ENCODE peak calls at places on chromosomes 4 and X, in nine cellular contexts. One of them, this sample, is unnamed.

GRCh38 chrX:87578978-87579377 is 61.4 kb downstream of the KLHL4 start:
- DNase-seq in MM.1S: no peak
- DNase-seq in IMR-90: no peak
- DNase-seq in HCT116: no peak
- DNase-seq in mammary epithelial cell: no peak
- DNase-seq in fibroblast of lung: peak; percentile 21
- DNase-seq in neuronal stem cell: no peak
- DNase-seq in PC-3: peak; percentile 5
- DNase-seq in K562: no peak
- DNase-seq in this sample: no peak

GRCh38 chr4:152052431-152053057 is 291.7 kb upstream of the GATB start:
- DNase-seq in HCT116: no peak
- DNase-seq in PC-3: no peak
- DNase-seq in MM.1S: no peak
- DNase-seq in fibroblast of lung: peak; percentile 23
- DNase-seq in neuronal stem cell: no peak
- DNase-seq in IMR-90: peak; percentile 40
- DNase-seq in mammary epithelial cell: no peak
- DNase-seq in K562: no peak
- DNase-seq in this sample: no peak

GRCh38 chr4:76782837-76783236 is 115.1 kb downstream of the SOWAHB start:
- DNase-seq in mammary epithelial cell: peak; percentile 72
- DNase-seq in IMR-90: peak; percentile 85
- DNase-seq in PC-3: peak; percentile 67
- DNase-seq in neuronal stem cell: no peak
- DNase-seq in K562: no peak
- DNase-seq in HCT116: no peak
- DNase-seq in MM.1S: no peak
- DNase-seq in fibroblast of lung: peak; percentile 77
- DNase-seq in this sample: no peak

GRCh38 chr4:86358176-86358701 is 1.6 kb downstream of the MAPK10 start:
- DNase-seq in HCT116: no peak
- DNase-seq in neuronal stem cell: no peak
- DNase-seq in K562: no peak
- DNase-seq in fibroblast of lung: peak; percentile 70
- DNase-seq in PC-3: no peak
- DNase-seq in mammary epithelial cell: no peak
- DNase-seq in MM.1S: no peak
- DNase-seq in IMR-90: peak; percentile 47
- DNase-seq in this sample: peak; percentile 74

GRCh38 chrX:23797371-23798128 is 14.6 kb downstream of the SAT1 start:
- DNase-seq in IMR-90: no peak
- DNase-seq in HCT116: no peak
- DNase-seq in MM.1S: no peak
- DNase-seq in neuronal stem cell: no peak
- DNase-seq in K562: no peak
- DNase-seq in PC-3: peak; percentile 84
- DNase-seq in fibroblast of lung: no peak
- DNase-seq in mammary epithelial cell: peak; percentile 81
- DNase-seq in this sample: no peak

GRCh38 chr4:16011173-16011572 is 48.2 kb upstream of the FGFBP2 start:
- DNase-seq in PC-3: no peak
- DNase-seq in K562: no peak
- DNase-seq in IMR-90: no peak
- DNase-seq in fibroblast of lung: no peak
- DNase-seq in neuronal stem cell: no peak
- DNase-seq in HCT116: no peak
- DNase-seq in MM.1S: no peak
- DNase-seq in mammary epithelial cell: no peak
- DNase-seq in this sample: no peak

GRCh38 chrX:49179358-49179757 is 6.8 kb downstream of the PRICKLE3 start:
- DNase-seq in fibroblast of lung: no peak
- DNase-seq in PC-3: no peak
- DNase-seq in K562: no peak
- DNase-seq in HCT116: no peak
- DNase-seq in MM.1S: no peak
- DNase-seq in IMR-90: no peak
- DNase-seq in neuronal stem cell: no peak
- DNase-seq in mammary epithelial cell: no peak
- DNase-seq in this sample: no peak

GRCh38 chr4:101621120-101621519 is 169.4 kb upstream of the BANK1 start:
- DNase-seq in neuronal stem cell: no peak
- DNase-seq in MM.1S: no peak
- DNase-seq in IMR-90: peak; percentile 19
- DNase-seq in K562: no peak
- DNase-seq in fibroblast of lung: no peak
- DNase-seq in mammary epithelial cell: no peak
- DNase-seq in PC-3: no peak
- DNase-seq in HCT116: no peak
- DNase-seq in this sample: no peak

GRCh38 chr4:79232555-79232954 is 93.3 kb downstream of the NAA11 start:
- DNase-seq in mammary epithelial cell: no peak
- DNase-seq in K562: no peak
- DNase-seq in HCT116: no peak
- DNase-seq in IMR-90: peak; percentile 7
- DNase-seq in PC-3: peak; percentile 10
- DNase-seq in MM.1S: no peak
- DNase-seq in neuronal stem cell: no peak
- DNase-seq in fibroblast of lung: peak; percentile 73
- DNase-seq in this sample: no peak

GRCh38 chr4:122823476-122823875 is 3.2 kb upstream of the FGF2 start:
- DNase-seq in K562: no peak
- DNase-seq in MM.1S: no peak
- DNase-seq in mammary epithelial cell: no peak
- DNase-seq in HCT116: no peak
- DNase-seq in neuronal stem cell: no peak
- DNase-seq in fibroblast of lung: no peak
- DNase-seq in IMR-90: no peak
- DNase-seq in PC-3: no peak
- DNase-seq in this sample: no peak

GRCh38 chrX:151680805-151681204 is 14.5 kb upstream of the PRRG3 start:
- DNase-seq in mammary epithelial cell: peak; percentile 8
- DNase-seq in MM.1S: peak; percentile 47
- DNase-seq in IMR-90: peak; percentile 2
- DNase-seq in neuronal stem cell: peak; percentile 52
- DNase-seq in HCT116: peak; percentile 32
- DNase-seq in K562: peak; percentile 70
- DNase-seq in PC-3: peak; percentile 68
- DNase-seq in fibroblast of lung: peak; percentile 2
- DNase-seq in this sample: peak; percentile 90

GRCh38 chrX:40158036-40158706 is 60.4 kb upstream of the BCOR start:
- DNase-seq in HCT116: no peak
- DNase-seq in K562: no peak
- DNase-seq in MM.1S: no peak
- DNase-seq in neuronal stem cell: no peak
- DNase-seq in PC-3: peak; percentile 46
- DNase-seq in IMR-90: peak; percentile 17
- DNase-seq in mammary epithelial cell: no peak
- DNase-seq in fibroblast of lung: no peak
- DNase-seq in this sample: no peak

DNA sequence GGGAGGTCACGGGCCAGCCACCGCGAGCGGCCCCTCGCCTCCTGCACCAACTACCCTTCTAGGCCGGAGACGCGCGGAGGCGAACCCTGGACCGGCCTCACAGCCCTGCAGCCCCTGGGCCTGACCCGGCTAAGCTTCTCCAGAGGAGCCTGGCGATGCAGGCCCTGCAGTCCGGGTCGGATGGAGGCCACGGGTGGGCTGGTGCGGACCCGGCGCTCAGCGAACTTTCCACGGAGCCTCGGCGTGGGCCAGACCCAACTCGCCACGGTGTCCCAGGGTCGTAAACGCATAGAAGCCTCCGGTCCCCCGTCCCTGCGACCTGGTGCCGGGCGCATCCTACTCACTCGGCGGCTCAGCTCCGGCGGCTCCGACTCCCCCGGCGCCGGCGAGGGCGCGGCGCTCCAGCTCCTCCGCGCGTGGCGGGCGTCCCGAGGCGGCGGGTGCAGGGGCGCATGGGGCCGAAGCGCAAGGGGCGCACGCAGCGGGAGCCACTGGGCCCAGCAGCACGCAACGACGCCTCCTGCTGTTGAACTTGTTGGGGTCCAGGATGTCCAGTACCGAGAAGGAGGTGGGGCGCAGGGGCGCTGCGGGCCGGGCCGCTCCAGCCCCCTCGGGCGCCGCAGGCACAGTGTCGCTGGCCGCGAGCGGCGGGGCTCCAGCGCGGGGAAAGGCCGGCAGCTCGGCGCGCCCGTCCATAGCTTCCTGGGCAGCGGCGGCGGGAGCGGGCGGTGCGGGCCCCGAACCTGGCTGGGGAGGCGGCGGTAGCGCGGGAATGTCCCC is 416 bp downstream of the NKX1-1 start:
- DNase-seq in K562: no peak
- DNase-seq in IMR-90: no peak
- DNase-seq in PC-3: no peak
- DNase-seq in HCT116: no peak
- DNase-seq in MM.1S: no peak
- DNase-seq in fibroblast of lung: no peak
- DNase-seq in mammary epithelial cell: no peak
- DNase-seq in neuronal stem cell: no peak
- DNase-seq in this sample: no peak
- H3K4me3 ChIP-seq in K562: no peak overlapping the region
- H3K4me3 ChIP-seq in IMR-90: no peak overlapping the region
- H3K4me3 ChIP-seq in PC-3: no peak overlapping the region
- H3K4me3 ChIP-seq in HCT116: no peak overlapping the region
- H3K4me3 ChIP-seq in MM.1S: no peak overlapping the region
- H3K4me3 ChIP-seq in fibroblast of lung: no peak overlapping the region
- H3K4me3 ChIP-seq in mammary epithelial cell: no peak overlapping the region
- H3K4me3 ChIP-seq in neuronal stem cell: no peak overlapping the region
- H3K4me3 ChIP-seq in this sample: no peak overlapping the region

GRCh38 chrX:71532753-71533425 is at the start of gene OGT:
- DNase-seq in MM.1S: peak; percentile 97
- DNase-seq in mammary epithelial cell: peak; percentile 91
- DNase-seq in IMR-90: peak; percentile 97
- DNase-seq in PC-3: peak; percentile 96
- DNase-seq in fibroblast of lung: peak; percentile 98
- DNase-seq in HCT116: peak; percentile 93
- DNase-seq in neuronal stem cell: peak; percentile 86
- DNase-seq in K562: peak; percentile 73
- DNase-seq in this sample: peak; percentile 98

GRCh38 chrX:71532078-71532752 is 689 bp upstream of the OGT start:
- DNase-seq in IMR-90: peak; percentile 66
- DNase-seq in mammary epithelial cell: peak; percentile 55
- DNase-seq in K562: no peak
- DNase-seq in HCT116: no peak
- DNase-seq in MM.1S: peak; percentile 41
- DNase-seq in fibroblast of lung: peak; percentile 38
- DNase-seq in PC-3: peak; percentile 58
- DNase-seq in neuronal stem cell: no peak
- DNase-seq in this sample: peak; percentile 55

GRCh38 chrX:71534773-71535544 is 2.1 kb downstream of the OGT start:
- DNase-seq in IMR-90: no peak
- DNase-seq in mammary epithelial cell: no peak
- DNase-seq in MM.1S: no peak
- DNase-seq in neuronal stem cell: no peak
- DNase-seq in PC-3: peak; percentile 14
- DNase-seq in fibroblast of lung: no peak
- DNase-seq in K562: no peak
- DNase-seq in HCT116: no peak
- DNase-seq in this sample: no peak

GRCh38 chrX:71533850-71534515 is 1.1 kb downstream of the OGT start:
- DNase-seq in IMR-90: peak; percentile 32
- DNase-seq in neuronal stem cell: peak; percentile 47
- DNase-seq in K562: peak; percentile 21
- DNase-seq in HCT116: no peak
- DNase-seq in PC-3: peak; percentile 30
- DNase-seq in mammary epithelial cell: peak; percentile 52
- DNase-seq in fibroblast of lung: peak; percentile 56
- DNase-seq in MM.1S: peak; percentile 54
- DNase-seq in this sample: peak; percentile 68

DNA sequence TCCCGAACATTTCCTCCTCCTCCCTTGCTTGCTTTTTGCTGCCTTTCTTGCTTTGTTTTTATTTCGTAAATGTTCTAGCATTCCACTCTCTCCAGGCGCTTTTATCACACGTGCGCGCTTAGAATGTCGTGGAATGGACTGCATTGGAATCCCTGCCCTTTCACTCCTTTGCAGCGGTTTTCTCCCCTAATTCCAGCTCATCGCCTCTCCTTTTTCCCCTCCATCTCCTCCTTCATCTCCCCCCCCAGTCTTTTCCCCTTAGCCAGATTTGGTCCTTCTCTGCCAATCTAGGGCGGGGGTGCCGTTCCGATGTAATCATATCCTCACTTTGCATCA is 578 bp downstream of the OGT start:
- DNase-seq in HCT116: no peak
- DNase-seq in IMR-90: no peak
- DNase-seq in MM.1S: no peak
- DNase-seq in fibroblast of lung: peak; percentile 23
- DNase-seq in mammary epithelial cell: peak; percentile 5
- DNase-seq in PC-3: no peak
- DNase-seq in neuronal stem cell: no peak
- DNase-seq in K562: peak; percentile 22
- DNase-seq in this sample: peak; percentile 57
- H2AFZ ChIP-seq in HCT116: no peak overlapping the region
- H2AFZ ChIP-seq in IMR-90: peak overlapping the region; percentile 88
- H2AFZ ChIP-seq in MM.1S: peak overlapping the region; percentile 27
- H2AFZ ChIP-seq in fibroblast of lung: no peak overlapping the region
- H2AFZ ChIP-seq in mammary epithelial cell: peak overlapping the region; percentile 92
- H2AFZ ChIP-seq in PC-3: no peak overlapping the region
- H2AFZ ChIP-seq in neuronal stem cell: peak overlapping the region; percentile 72
- H2AFZ ChIP-seq in K562: peak overlapping the region; percentile 88
- H2AFZ ChIP-seq in this sample: no peak overlapping the region

DNA sequence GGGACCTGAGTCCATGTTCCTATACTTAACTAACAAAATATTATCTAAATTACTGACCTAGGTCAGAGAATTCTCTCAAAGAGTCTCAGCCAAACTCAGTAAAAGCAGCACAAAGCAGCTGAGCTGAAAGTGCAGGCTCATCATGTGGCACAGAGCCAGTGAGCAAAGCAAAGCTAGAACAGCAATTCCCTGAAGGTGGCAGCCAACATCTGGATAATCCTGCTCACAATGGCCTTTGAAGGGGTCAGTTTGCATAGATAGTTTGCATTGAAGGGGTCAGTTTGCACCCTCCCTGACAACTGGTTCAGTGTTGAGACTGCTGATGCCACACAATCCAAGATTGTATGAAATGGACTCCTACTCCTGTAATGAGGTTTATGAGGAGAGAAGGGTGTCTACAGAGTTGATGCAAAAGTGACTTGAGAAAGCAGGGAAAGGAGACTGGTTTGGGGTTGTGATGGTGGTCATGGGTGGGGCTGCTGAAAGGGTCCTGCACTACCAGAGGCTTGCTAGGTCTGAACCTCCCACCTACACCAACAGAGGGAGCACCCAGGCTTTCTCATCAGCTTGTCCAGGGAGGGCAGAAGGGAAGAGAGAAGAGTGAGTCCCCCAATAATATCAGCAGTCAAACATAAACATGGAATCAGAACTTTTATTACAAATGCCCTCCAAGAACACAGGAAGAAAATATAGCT is 39.7 kb downstream of the TRIM61 start:
- DNase-seq in mammary epithelial cell: no peak
- DNase-seq in HCT116: no peak
- DNase-seq in K562: no peak
- DNase-seq in neuronal stem cell: no peak
- DNase-seq in fibroblast of lung: peak; percentile 50
- DNase-seq in IMR-90: peak; percentile 18
- DNase-seq in PC-3: no peak
- DNase-seq in MM.1S: peak; percentile 79
- DNase-seq in this sample: peak; percentile 80
- H3K4me3 ChIP-seq in mammary epithelial cell: no peak overlapping the region
- H3K4me3 ChIP-seq in HCT116: no peak overlapping the region
- H3K4me3 ChIP-seq in K562: no peak overlapping the region
- H3K4me3 ChIP-seq in neuronal stem cell: no peak overlapping the region
- H3K4me3 ChIP-seq in fibroblast of lung: no peak overlapping the region
- H3K4me3 ChIP-seq in IMR-90: no peak overlapping the region
- H3K4me3 ChIP-seq in PC-3: no peak overlapping the region
- H3K4me3 ChIP-seq in MM.1S: no peak overlapping the region
- H3K4me3 ChIP-seq in this sample: no peak overlapping the region

GRCh38 chr4:168487821-168488162 is 7.5 kb upstream of the DDX60L start:
- DNase-seq in neuronal stem cell: no peak
- DNase-seq in MM.1S: no peak
- DNase-seq in HCT116: no peak
- DNase-seq in K562: no peak
- DNase-seq in mammary epithelial cell: no peak
- DNase-seq in fibroblast of lung: no peak
- DNase-seq in IMR-90: no peak
- DNase-seq in PC-3: no peak
- DNase-seq in this sample: no peak
- H2AFZ ChIP-seq in neuronal stem cell: no peak overlapping the region
- H2AFZ ChIP-seq in MM.1S: no peak overlapping the region
- H2AFZ ChIP-seq in HCT116: no peak overlapping the region
- H2AFZ ChIP-seq in K562: no peak overlapping the region
- H2AFZ ChIP-seq in mammary epithelial cell: peak overlapping the region; percentile 75
- H2AFZ ChIP-seq in fibroblast of lung: peak overlapping the region; percentile 61
- H2AFZ ChIP-seq in IMR-90: peak overlapping the region; percentile 73
- H2AFZ ChIP-seq in PC-3: peak overlapping the region; percentile 77
- H2AFZ ChIP-seq in this sample: no peak overlapping the region

This sample was measured in Karpas-422.